ENCODE peak calls at places on chromosomes 3 and 15, in nine cellular contexts. One of them, this sample, is unnamed.

GRCh38 chr15:26235864-26236263 is 372.7 kb upstream of the ATP10A start:
- DNase-seq in OCI-LY7: no peak
- DNase-seq in naive B cell: no peak
- DNase-seq in HTR-8/SVneo: no peak
- DNase-seq in LNCaP clone FGC: no peak
- DNase-seq in fibroblast of the conjunctiva: no peak
- DNase-seq in anterior cingulate cortex: no peak
- DNase-seq in T-helper 2 cell: no peak
- DNase-seq in GM12892: no peak
- DNase-seq in this sample: no peak

GRCh38 chr3:143644370-143645089 is 203.7 kb downstream of the SLC9A9 start:
- DNase-seq in OCI-LY7: peak
- DNase-seq in naive B cell: peak
- DNase-seq in HTR-8/SVneo: peak
- DNase-seq in LNCaP clone FGC: peak
- DNase-seq in fibroblast of the conjunctiva: peak
- DNase-seq in anterior cingulate cortex: no peak
- DNase-seq in T-helper 2 cell: no peak
- DNase-seq in GM12892: no peak
- DNase-seq in this sample: no peak

GRCh38 chr3:195907730-195908438 is 467 bp downstream of the TNK2 start:
- DNase-seq in OCI-LY7: peak
- DNase-seq in naive B cell: peak
- DNase-seq in HTR-8/SVneo: peak
- DNase-seq in LNCaP clone FGC: no peak
- DNase-seq in fibroblast of the conjunctiva: no peak
- DNase-seq in anterior cingulate cortex: no peak
- DNase-seq in T-helper 2 cell: peak
- DNase-seq in GM12892: no peak
- DNase-seq in this sample: peak

GRCh38 chr15:51796777-51797474 is 32.5 kb upstream of the TMOD3 start:
- DNase-seq in OCI-LY7: no peak
- DNase-seq in naive B cell: no peak
- DNase-seq in HTR-8/SVneo: no peak
- DNase-seq in LNCaP clone FGC: no peak
- DNase-seq in fibroblast of the conjunctiva: no peak
- DNase-seq in anterior cingulate cortex: no peak
- DNase-seq in T-helper 2 cell: no peak
- DNase-seq in GM12892: no peak
- DNase-seq in this sample: peak

GRCh38 chr3:161500057-161500836 is 3.6 kb downstream of the OTOL1 start:
- DNase-seq in OCI-LY7: no peak
- DNase-seq in naive B cell: no peak
- DNase-seq in HTR-8/SVneo: no peak
- DNase-seq in LNCaP clone FGC: no peak
- DNase-seq in fibroblast of the conjunctiva: no peak
- DNase-seq in anterior cingulate cortex: no peak
- DNase-seq in T-helper 2 cell: no peak
- DNase-seq in GM12892: no peak
- DNase-seq in this sample: no peak

GRCh38 chr3:127915937-127916480 is 977 bp downstream of the KBTBD12 start:
- DNase-seq in OCI-LY7: no peak
- DNase-seq in naive B cell: no peak
- DNase-seq in HTR-8/SVneo: no peak
- DNase-seq in LNCaP clone FGC: no peak
- DNase-seq in fibroblast of the conjunctiva: no peak
- DNase-seq in anterior cingulate cortex: peak
- DNase-seq in T-helper 2 cell: no peak
- DNase-seq in GM12892: no peak
- DNase-seq in this sample: no peak

GRCh38 chr15:67542462-67543347 is at the start of gene MAP2K5:
- DNase-seq in OCI-LY7: peak
- DNase-seq in naive B cell: peak
- DNase-seq in HTR-8/SVneo: peak
- DNase-seq in LNCaP clone FGC: no peak
- DNase-seq in fibroblast of the conjunctiva: no peak
- DNase-seq in anterior cingulate cortex: peak
- DNase-seq in T-helper 2 cell: peak
- DNase-seq in GM12892: peak
- DNase-seq in this sample: peak

GRCh38 chr3:114804099-114804498 is 343.0 kb downstream of the ZBTB20 start:
- DNase-seq in OCI-LY7: no peak
- DNase-seq in naive B cell: no peak
- DNase-seq in HTR-8/SVneo: no peak
- DNase-seq in LNCaP clone FGC: no peak
- DNase-seq in fibroblast of the conjunctiva: no peak
- DNase-seq in anterior cingulate cortex: no peak
- DNase-seq in T-helper 2 cell: no peak
- DNase-seq in GM12892: no peak
- DNase-seq in this sample: no peak

GRCh38 chr15:67997996-67998395 is 56.1 kb upstream of the PIAS1 start:
- DNase-seq in OCI-LY7: no peak
- DNase-seq in naive B cell: no peak
- DNase-seq in HTR-8/SVneo: peak
- DNase-seq in LNCaP clone FGC: no peak
- DNase-seq in fibroblast of the conjunctiva: no peak
- DNase-seq in anterior cingulate cortex: no peak
- DNase-seq in T-helper 2 cell: no peak
- DNase-seq in GM12892: no peak
- DNase-seq in this sample: no peak

GRCh38 chr3:53219897-53220483 is 35.8 kb downstream of the TKT start:
- DNase-seq in OCI-LY7: peak
- DNase-seq in naive B cell: peak
- DNase-seq in HTR-8/SVneo: peak
- DNase-seq in LNCaP clone FGC: peak
- DNase-seq in fibroblast of the conjunctiva: peak
- DNase-seq in anterior cingulate cortex: peak
- DNase-seq in T-helper 2 cell: peak
- DNase-seq in GM12892: peak
- DNase-seq in this sample: no peak

GRCh38 chr3:117921908-117922456 is 1112.7 kb downstream of the IGSF11 start:
- DNase-seq in OCI-LY7: no peak
- DNase-seq in naive B cell: no peak
- DNase-seq in HTR-8/SVneo: no peak
- DNase-seq in LNCaP clone FGC: no peak
- DNase-seq in fibroblast of the conjunctiva: no peak
- DNase-seq in anterior cingulate cortex: no peak
- DNase-seq in T-helper 2 cell: no peak
- DNase-seq in GM12892: no peak
- DNase-seq in this sample: no peak